ENCODE peak calls at places on chromosomes 7 and 10, in four cellular contexts. W is adrenal gland, H is lung, E is spleen. A is an unnamed sample. For H3K9me3, the result is how much of the 10 kb centered on the place peaks cover.

GRCh38 chr7:21526007-21526406 is 16.8 kb upstream of the DNAH11 start:
- DNase-seq in W (no peak), H (no peak), E (no peak), A (no peak)

GRCh38 chr7:147809785-147810184 is 780.8 kb upstream of the C7orf33 start:
- DNase-seq in W (peak), H (no peak), E (no peak), A (no peak)

GRCh38 chr7:13921062-13921461 is 68.4 kb downstream of the ETV1 start:
- DNase-seq in W (no peak), H (no peak), E (no peak), A (no peak)

GRCh38 chr10:1178506-1178905 is 122.3 kb downstream of the WDR37 start:
- DNase-seq in W (no peak), H (no peak), E (peak), A (no peak)

GRCh38 chr7:23445326-23445725 is 25.0 kb downstream of the IGF2BP3 start:
- DNase-seq in W (no peak), H (no peak), E (no peak), A (no peak)

GRCh38 chr10:36178616-36179015 is 536.5 kb upstream of the FZD8 start:
- DNase-seq in W (no peak), H (no peak), E (no peak), A (no peak)

GRCh38 chr10:61404771-61405170 is 48.4 kb downstream of the TMEM26 start:
- DNase-seq in W (no peak), H (no peak), E (no peak), A (no peak)

GRCh38 chr7:11750191-11750590 is 81.8 kb downstream of the THSD7A start:
- DNase-seq in W (no peak), H (no peak), E (no peak), A (no peak)

GRCh38 chr10:38118072-38118807 is 24.1 kb downstream of the ZNF37A start:
- DNase-seq in W (no peak), H (no peak), E (no peak), A (peak)

GRCh38 chr7:157865351-157866165 is 528.8 kb downstream of the DNAJB6 start:
- DNase-seq in W (no peak), H (no peak), E (peak), A (no peak)
- H3K9me3 ChIP-seq in W (under half), H (under half), E (under half), A (under half)

GRCh38 chr10:128816726-128817125 is 650.3 kb upstream of the MGMT start:
- DNase-seq in W (no peak), H (no peak), E (no peak), A (no peak)

GRCh38 chr10:128808921-128809440 is 658.1 kb upstream of the MGMT start:
- DNase-seq in W (no peak), H (no peak), E (no peak), A (no peak)

GRCh38 chr10:128814024-128814423 is 653.0 kb upstream of the MGMT start:
- DNase-seq in W (no peak), H (no peak), E (no peak), A (no peak)

GRCh38 chr10:128817636-128818035 is 649.4 kb upstream of the MGMT start:
- DNase-seq in W (no peak), H (no peak), E (no peak), A (no peak)

GRCh38 chr10:128811943-128812342 is 655.1 kb upstream of the MGMT start:
- DNase-seq in W (no peak), H (no peak), E (no peak), A (no peak)
- H3K27ac ChIP-seq in W (no peak), H (no peak), E (no peak), A (no peak)

DNA sequence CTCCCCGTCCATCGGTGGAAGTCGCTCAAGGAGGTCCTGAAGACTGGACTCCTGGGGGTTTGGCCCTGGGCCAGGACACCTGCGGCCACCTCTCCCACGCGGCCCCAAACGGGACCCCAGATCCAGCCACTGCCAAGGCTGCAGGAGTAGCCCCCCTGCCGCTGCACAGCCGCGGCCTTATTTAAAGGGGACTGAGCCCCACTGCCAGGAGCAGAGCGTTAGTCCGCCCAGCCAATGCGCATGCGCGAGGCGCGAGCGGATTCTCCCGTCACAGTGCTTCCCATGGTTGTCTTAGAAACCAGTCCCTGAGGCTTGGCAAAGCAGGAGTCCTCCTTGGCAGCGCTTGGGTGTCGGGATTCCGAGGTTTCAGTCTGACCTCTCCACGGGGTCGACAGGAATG is 320.0 kb downstream of the ZNF716 start:
- DNase-seq in W (no peak), H (no peak), E (no peak), A (no peak)
- H3K9me3 ChIP-seq in W (under half), H (under half), E (half or more), A (under half)

DNA sequence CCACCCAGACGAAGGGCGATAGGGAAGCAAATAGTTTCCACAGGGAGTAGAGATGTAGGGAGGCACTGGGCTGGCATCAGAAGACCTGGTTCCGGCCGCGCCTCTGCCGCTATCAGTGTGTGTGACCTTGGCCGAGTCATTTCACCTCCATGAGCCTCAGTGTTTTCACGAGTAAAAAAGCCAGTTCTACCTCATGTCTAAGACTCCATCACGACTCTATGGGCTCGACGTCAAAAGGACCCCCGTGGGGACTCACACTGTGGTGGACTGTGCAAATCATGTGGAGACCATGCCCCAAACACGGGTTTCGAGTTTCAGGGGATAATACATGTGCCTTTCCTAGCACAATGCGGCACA is 600 bp upstream of the RAB11FIP2 start:
- DNase-seq in W (peak), H (no peak), E (peak), A (no peak)
- H3K27ac ChIP-seq in W (no peak), H (peak), E (no peak), A (no peak)

GRCh38 chr7:157885140-157885539 is 548.3 kb downstream of the DNAJB6 start:
- DNase-seq in W (no peak), H (no peak), E (peak), A (no peak)

GRCh38 chr7:157884461-157885062 is 547.8 kb downstream of the DNAJB6 start:
- DNase-seq in W (no peak), H (no peak), E (peak), A (no peak)

GRCh38 chr7:157876469-157877285 is 539.9 kb downstream of the DNAJB6 start:
- DNase-seq in W (no peak), H (no peak), E (peak), A (no peak)

GRCh38 chr7:157877298-157877840 is 540.6 kb downstream of the DNAJB6 start:
- DNase-seq in W (no peak), H (no peak), E (peak), A (no peak)

DNA sequence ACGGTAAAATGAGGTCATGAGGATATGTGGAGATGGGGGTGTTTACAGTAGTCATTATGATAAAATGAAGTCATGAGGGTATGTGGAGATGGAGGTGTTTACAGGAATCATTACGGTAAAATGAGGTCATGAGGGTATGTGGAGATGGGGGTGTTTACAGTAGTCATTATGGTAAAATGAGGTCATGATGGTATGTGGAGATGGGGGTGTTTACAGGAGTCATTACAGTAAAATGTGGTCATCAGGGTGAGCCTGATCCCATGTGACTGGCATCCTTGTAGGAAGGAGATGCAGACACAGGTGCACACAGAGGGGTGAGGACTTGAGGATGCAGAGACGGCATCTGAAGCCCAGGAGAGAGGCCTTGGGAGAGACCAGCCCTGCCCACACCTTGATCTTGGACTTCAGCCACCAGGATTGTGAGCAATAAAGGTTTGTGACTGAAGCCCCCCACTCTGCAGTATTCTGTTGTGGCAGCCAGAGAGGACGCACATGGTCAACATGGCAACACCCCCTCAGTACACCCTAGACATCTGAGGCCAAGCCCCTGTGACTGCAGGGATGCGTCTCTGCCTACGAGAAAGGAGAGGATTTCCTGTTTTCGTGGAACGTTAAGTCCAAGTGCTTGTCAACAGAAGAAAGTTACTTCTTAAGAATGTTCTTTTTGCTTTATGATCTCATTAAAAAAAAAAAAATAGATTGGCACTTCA is 544.4 kb downstream of the DNAJB6 start:
- DNase-seq in W (no peak), H (no peak), E (peak), A (no peak)
- H3K9me3 ChIP-seq in W (under half), H (under half), E (under half), A (under half)

GRCh38 chr10:112588225-112588990 is 141.4 kb downstream of the VTI1A start:
- DNase-seq in W (no peak), H (no peak), E (no peak), A (no peak)
- H3K27ac ChIP-seq in W (no peak), H (no peak), E (no peak), A (no peak)

A was measured in SJSA1.